ENCODE peak calls at places on chromosomes 7 and 10, in five cellular contexts. One of them, this sample, is unnamed.

GRCh38 chr10:38010150-38010903 is at the start of gene ZNF33A:
- DNase-seq in amygdala: peak
- DNase-seq in substantia nigra: peak
- DNase-seq in GM04503: peak
- DNase-seq in OCI-LY7: peak
- DNase-seq in this sample: peak

GRCh38 chr10:69061305-69062161 is 26.4 kb upstream of the SRGN start:
- DNase-seq in amygdala: no peak
- DNase-seq in substantia nigra: no peak
- DNase-seq in GM04503: peak
- DNase-seq in OCI-LY7: no peak
- DNase-seq in this sample: peak

GRCh38 chr10:52020702-52021101 is 293.4 kb upstream of the DKK1 start:
- DNase-seq in amygdala: no peak
- DNase-seq in substantia nigra: no peak
- DNase-seq in GM04503: no peak
- DNase-seq in OCI-LY7: no peak
- DNase-seq in this sample: no peak

GRCh38 chr10:126433351-126433750 is 45.1 kb upstream of the ADAM12 start:
- DNase-seq in amygdala: no peak
- DNase-seq in substantia nigra: no peak
- DNase-seq in GM04503: no peak
- DNase-seq in OCI-LY7: no peak
- DNase-seq in this sample: no peak

GRCh38 chr7:1223196-1224092 is 9.2 kb upstream of the UNCX start:
- DNase-seq in amygdala: no peak
- DNase-seq in substantia nigra: no peak
- DNase-seq in GM04503: no peak
- DNase-seq in OCI-LY7: peak
- DNase-seq in this sample: peak

GRCh38 chr7:102321351-102322201 is 34.7 kb downstream of the SPDYE6 start:
- DNase-seq in amygdala: no peak
- DNase-seq in substantia nigra: no peak
- DNase-seq in GM04503: no peak
- DNase-seq in OCI-LY7: no peak
- DNase-seq in this sample: no peak

GRCh38 chr7:123770378-123770777 is 21.6 kb upstream of the WASL start:
- DNase-seq in amygdala: no peak
- DNase-seq in substantia nigra: no peak
- DNase-seq in GM04503: no peak
- DNase-seq in OCI-LY7: no peak
- DNase-seq in this sample: peak

GRCh38 chr10:118373786-118374185 is 31.7 kb upstream of the FAM204A start:
- DNase-seq in amygdala: no peak
- DNase-seq in substantia nigra: no peak
- DNase-seq in GM04503: peak
- DNase-seq in OCI-LY7: no peak
- DNase-seq in this sample: no peak

GRCh38 chr10:14074062-14074884 is 256.5 kb downstream of the FRMD4A start:
- DNase-seq in amygdala: no peak
- DNase-seq in substantia nigra: no peak
- DNase-seq in GM04503: peak
- DNase-seq in OCI-LY7: no peak
- DNase-seq in this sample: no peak

GRCh38 chr10:4527281-4527960 is 298.6 kb upstream of the AKR1E2 start:
- DNase-seq in amygdala: no peak
- DNase-seq in substantia nigra: no peak
- DNase-seq in GM04503: peak
- DNase-seq in OCI-LY7: no peak
- DNase-seq in this sample: no peak

GRCh38 chr7:130047801-130048200 is 3.4 kb downstream of the ZC3HC1 start:
- DNase-seq in amygdala: no peak
- DNase-seq in substantia nigra: no peak
- DNase-seq in GM04503: no peak
- DNase-seq in OCI-LY7: no peak
- DNase-seq in this sample: no peak

GRCh38 chr10:94461503-94461902 is 59.2 kb downstream of the TBC1D12 start:
- DNase-seq in amygdala: no peak
- DNase-seq in substantia nigra: no peak
- DNase-seq in GM04503: no peak
- DNase-seq in OCI-LY7: no peak
- DNase-seq in this sample: no peak

GRCh38 chr7:36304099-36304425 is 85.6 kb upstream of the ANLN start:
- DNase-seq in amygdala: no peak
- DNase-seq in substantia nigra: no peak
- DNase-seq in GM04503: no peak
- DNase-seq in OCI-LY7: no peak
- DNase-seq in this sample: no peak

GRCh38 chr7:100023526-100023925 is 8.1 kb downstream of the ZKSCAN1 start:
- DNase-seq in amygdala: no peak
- DNase-seq in substantia nigra: no peak
- DNase-seq in GM04503: no peak
- DNase-seq in OCI-LY7: no peak
- DNase-seq in this sample: no peak

GRCh38 chr7:13778967-13779366 is 210.5 kb downstream of the ETV1 start:
- DNase-seq in amygdala: no peak
- DNase-seq in substantia nigra: no peak
- DNase-seq in GM04503: no peak
- DNase-seq in OCI-LY7: no peak
- DNase-seq in this sample: no peak

GRCh38 chr10:49109669-49110335 is 5.5 kb downstream of the VSTM4 start:
- DNase-seq in amygdala: no peak
- DNase-seq in substantia nigra: no peak
- DNase-seq in GM04503: peak
- DNase-seq in OCI-LY7: no peak
- DNase-seq in this sample: no peak

GRCh38 chr10:110150981-110151380 is 56.4 kb upstream of the MXI1 start:
- DNase-seq in amygdala: no peak
- DNase-seq in substantia nigra: no peak
- DNase-seq in GM04503: no peak
- DNase-seq in OCI-LY7: no peak
- DNase-seq in this sample: no peak

GRCh38 chr10:5297466-5297865 is 67.3 kb upstream of the UCN3 start:
- DNase-seq in amygdala: no peak
- DNase-seq in substantia nigra: no peak
- DNase-seq in GM04503: no peak
- DNase-seq in OCI-LY7: no peak
- DNase-seq in this sample: peak

GRCh38 chr7:5702876-5703571 is 78.4 kb downstream of the RNF216 start:
- DNase-seq in amygdala: peak
- DNase-seq in substantia nigra: peak
- DNase-seq in GM04503: no peak
- DNase-seq in OCI-LY7: no peak
- DNase-seq in this sample: no peak

GRCh38 chr10:80472234-80473095 is 18.4 kb downstream of the TSPAN14 start:
- DNase-seq in amygdala: no peak
- DNase-seq in substantia nigra: no peak
- DNase-seq in GM04503: no peak
- DNase-seq in OCI-LY7: peak
- DNase-seq in this sample: no peak

GRCh38 chr10:17643339-17643754 is 604 bp upstream of the STAM start:
- DNase-seq in amygdala: no peak
- DNase-seq in substantia nigra: no peak
- DNase-seq in GM04503: peak
- DNase-seq in OCI-LY7: no peak
- DNase-seq in this sample: no peak

GRCh38 chr10:103660364-103661197 is 167.1 kb downstream of the NEURL1 start:
- DNase-seq in amygdala: no peak
- DNase-seq in substantia nigra: no peak
- DNase-seq in GM04503: no peak
- DNase-seq in OCI-LY7: no peak
- DNase-seq in this sample: peak

GRCh38 chr10:24305551-24306506 is 96.9 kb downstream of the KIAA1217 start:
- DNase-seq in amygdala: no peak
- DNase-seq in substantia nigra: no peak
- DNase-seq in GM04503: no peak
- DNase-seq in OCI-LY7: no peak
- DNase-seq in this sample: no peak

GRCh38 chr10:22252286-22252800 is 34.5 kb upstream of the EBLN1 start:
- DNase-seq in amygdala: peak
- DNase-seq in substantia nigra: no peak
- DNase-seq in GM04503: no peak
- DNase-seq in OCI-LY7: no peak
- DNase-seq in this sample: no peak

GRCh38 chr7:157831901-157832810 is 495.4 kb downstream of the DNAJB6 start:
- DNase-seq in amygdala: no peak
- DNase-seq in substantia nigra: no peak
- DNase-seq in GM04503: no peak
- DNase-seq in OCI-LY7: no peak
- DNase-seq in this sample: no peak

GRCh38 chr7:71173955-71174354 is 42.0 kb downstream of the GALNT17 start:
- DNase-seq in amygdala: no peak
- DNase-seq in substantia nigra: no peak
- DNase-seq in GM04503: no peak
- DNase-seq in OCI-LY7: no peak
- DNase-seq in this sample: no peak

GRCh38 chr7:137874390-137874789 is 27.6 kb upstream of the DGKI start:
- DNase-seq in amygdala: no peak
- DNase-seq in substantia nigra: no peak
- DNase-seq in GM04503: peak
- DNase-seq in OCI-LY7: no peak
- DNase-seq in this sample: no peak

GRCh38 chr10:104351067-104351681 is 2.5 kb upstream of the CFAP58 start:
- DNase-seq in amygdala: no peak
- DNase-seq in substantia nigra: no peak
- DNase-seq in GM04503: peak
- DNase-seq in OCI-LY7: no peak
- DNase-seq in this sample: peak

GRCh38 chr10:88966785-88967184 is 14.2 kb upstream of the ACTA2 start:
- DNase-seq in amygdala: no peak
- DNase-seq in substantia nigra: no peak
- DNase-seq in GM04503: no peak
- DNase-seq in OCI-LY7: no peak
- DNase-seq in this sample: no peak

GRCh38 chr7:92750961-92751360 is 85.4 kb downstream of the CDK6 start:
- DNase-seq in amygdala: no peak
- DNase-seq in substantia nigra: no peak
- DNase-seq in GM04503: no peak
- DNase-seq in OCI-LY7: no peak
- DNase-seq in this sample: no peak

This sample was measured in OCI-M1.